ENCODE peak calls at places on chromosomes 13 and 19, in ten cellular contexts. T is brain pericyte; O is hypothalamus; W is activated CD4-positive, alpha-beta T cell treated with anti-CD3 and anti-CD28 coated beads for 36 hours; B is heart left ventricle; C is NCI-H2171 treated with DMSO at 0.1 percent for 48 hours; M is T-cell; Y is activated T-cell treated with anti-CD3 and anti-CD28 coated beads for 1 hour; E is AG08395; K is fibroblast of pulmonary artery. V is an unnamed sample.

GRCh38 chr13:110607675-110608224 is 7.6 kb upstream of the NAXD start:
- DNase-seq in W (no peak), E (no peak), M (no peak), O (no peak), T (no peak), K (no peak), Y (no peak), B (no peak), C (no peak), V (no peak)

GRCh38 chr13:108342369-108343289 is 73.1 kb downstream of the TNFSF13B start:
- DNase-seq in B (no peak), M (no peak), C (peak; percentile 21), Y (no peak), W (no peak), O (no peak), T (no peak), K (peak; percentile 56), E (peak; percentile 29), V (no peak)

GRCh38 chr13:27406178-27406939 is 18.1 kb upstream of the GTF3A start:
- DNase-seq in W (peak; percentile 40), O (no peak), C (peak; percentile 16), T (no peak), M (no peak), Y (no peak), E (peak; percentile 54), K (peak; percentile 61), B (no peak), V (peak; percentile 10)

GRCh38 chr13:33445024-33445423 is 159.5 kb upstream of the STARD13 start:
- DNase-seq in M (no peak), B (no peak), C (no peak), O (no peak), E (no peak), T (no peak), Y (no peak), W (no peak), K (no peak), V (no peak)

GRCh38 chr13:79741006-79741405 is 260.1 kb downstream of the NDFIP2 start:
- DNase-seq in Y (no peak), C (no peak), M (no peak), T (no peak), K (peak; percentile 54), E (peak; percentile 30), O (no peak), B (no peak), W (no peak), V (no peak)

GRCh38 chr13:29956771-29957170 is 106.4 kb upstream of the UBL3 start:
- DNase-seq in C (peak; percentile 68), M (no peak), W (no peak), B (no peak), K (no peak), O (no peak), Y (no peak), E (no peak), T (no peak), V (no peak)

GRCh38 chr13:32940601-32941000 is 75.6 kb upstream of the KL start:
- DNase-seq in O (peak; percentile 9), K (peak; percentile 44), C (no peak), E (no peak), W (no peak), T (peak; percentile 41), Y (no peak), M (no peak), B (peak; percentile 56), V (no peak)

GRCh38 chr19:51333836-51334460 is 8.0 kb downstream of the VSIG10L start:
- DNase-seq in M (no peak), B (no peak), Y (no peak), T (no peak), E (no peak), C (no peak), O (no peak), W (no peak), K (no peak), V (no peak)

GRCh38 chr19:1312732-1313694 is 27.3 kb downstream of the EFNA2 start:
- DNase-seq in W (no peak), K (peak; percentile 25), B (no peak), C (peak; percentile 30), M (no peak), E (peak; percentile 66), Y (no peak), T (no peak), O (no peak), V (no peak)

GRCh38 chr13:28531195-28531955 is 36.4 kb upstream of the FLT1 start:
- DNase-seq in K (peak; percentile 45), C (no peak), T (no peak), Y (no peak), B (peak; percentile 72), O (peak; percentile 19), E (peak; percentile 31), M (no peak), W (no peak), V (no peak)

GRCh38 chr19:38034153-38034835 is 127.3 kb downstream of the SIPA1L3 start:
- DNase-seq in Y (no peak), T (no peak), W (no peak), K (peak; percentile 34), B (no peak), M (no peak), O (no peak), E (no peak), C (peak; percentile 50), V (no peak)

GRCh38 chr13:31200636-31200970 is 828 bp downstream of the B3GLCT start:
- DNase-seq in T (no peak), O (peak; percentile 52), E (peak; percentile 40), B (peak; percentile 71), W (peak; percentile 55), M (peak; percentile 2), Y (peak; percentile 30), C (no peak), K (no peak), V (no peak)

GRCh38 chr19:18225702-18226468 is at the start of gene PDE4C:
- DNase-seq in T (no peak), W (peak; percentile 39), O (no peak), M (no peak), B (peak; percentile 82), Y (no peak), C (peak; percentile 45), K (no peak), E (no peak), V (no peak)

GRCh38 chr19:10295847-10296591 is 6.3 kb downstream of the ICAM5 start:
- DNase-seq in M (no peak), K (no peak), E (no peak), C (no peak), O (no peak), Y (no peak), W (no peak), B (no peak), T (no peak), V (no peak)

GRCh38 chr13:47621931-47622330 is 379.1 kb downstream of the SUCLA2 start:
- DNase-seq in Y (no peak), C (no peak), M (no peak), B (no peak), E (no peak), O (no peak), W (no peak), K (peak; percentile 74), T (no peak), V (no peak)

GRCh38 chr13:111414341-111414740 is 93.9 kb downstream of the TEX29 start:
- DNase-seq in B (no peak), C (no peak), E (no peak), K (no peak), T (no peak), W (no peak), Y (no peak), M (no peak), O (no peak), V (no peak)